ENCODE peak calls at places on chromosomes 16 and 17, in four cellular contexts. Q, E, T and V are unnamed samples.

GRCh38 chr17:80005360-80006338 is 30.0 kb downstream of the TBC1D16 start:
- DNase-seq in Q (peak; percentile 53), E (no peak), T (no peak), V (no peak)

GRCh38 chr16:72875291-72876036 is 172.5 kb downstream of the ZFHX3 start:
- DNase-seq in T (no peak), E (no peak), Q (no peak), V (no peak)

GRCh38 chr17:79936661-79937434 is 97.6 kb upstream of the CBX4 start:
- DNase-seq in E (no peak), Q (no peak), T (no peak), V (no peak)

GRCh38 chr16:20409398-20410152 is at the start of gene ACSM5:
- DNase-seq in T (peak; percentile 17), Q (peak; percentile 40), E (no peak), V (no peak)

GRCh38 chr17:7825206-7825980 is 8.6 kb upstream of the KDM6B start:
- DNase-seq in T (no peak), E (no peak), Q (no peak), V (no peak)

GRCh38 chr17:40348562-40349476 is 15.7 kb downstream of the GJD3 start:
- DNase-seq in Q (peak; percentile 83), E (no peak), T (peak; percentile 56), V (no peak)

GRCh38 chr17:6110592-6110991 is 40.4 kb downstream of the WSCD1 start:
- DNase-seq in Q (no peak), T (no peak), E (no peak), V (no peak)

GRCh38 chr17:62134397-62134796 is 69.3 kb upstream of the MED13 start:
- DNase-seq in Q (no peak), E (no peak), T (no peak), V (no peak)

GRCh38 chr17:56891751-56892150 is 22.1 kb downstream of the TRIM25 start:
- DNase-seq in E (no peak), T (no peak), Q (peak; percentile 36), V (no peak)

GRCh38 chr16:87602005-87602790 is at the start of gene JPH3:
- DNase-seq in E (no peak), Q (no peak), T (no peak), V (no peak)

GRCh38 chr16:54712866-54713265 is 217.8 kb upstream of the IRX5 start:
- DNase-seq in Q (no peak), T (no peak), E (no peak), V (no peak)

GRCh38 chr17:82659886-82660285 is 11.6 kb upstream of the WDR45B start:
- DNase-seq in Q (no peak), T (no peak), E (no peak), V (no peak)